ENCODE peak calls at places on chromosomes 6 and 20, in eight cellular contexts. J is T-helper 22 cell; T is activated CD4-positive, alpha-beta T cell treated with anti-CD3 and anti-CD28 coated beads, Interleukin-2, amount 50 U/mL, for 4 hours; V is GM03348; R is HFFc6; I is T follicular helper cell; Z is left cardiac atrium; O is endothelial cell. D is an unnamed sample.

GRCh38 chr20:45629496-45630100 is at the start of gene WFDC10A:
- DNase-seq in J (no peak), Z (no peak), R (peak; percentile 6), O (peak; percentile 44), T (no peak), V (peak; percentile 70), I (no peak), D (peak; percentile 15)

GRCh38 chr6:3759656-3760245 is 8.2 kb upstream of the PXDC1 start:
- DNase-seq in I (no peak), J (no peak), V (peak; percentile 73), R (peak; percentile 91), O (no peak), T (no peak), Z (no peak), D (no peak)

GRCh38 chr6:157760589-157761330 is 62.3 kb upstream of the SNX9 start:
- DNase-seq in Z (no peak), J (peak; percentile 11), I (no peak), V (peak; percentile 83), R (peak; percentile 82), T (peak; percentile 44), O (no peak), D (no peak)

GRCh38 chr20:57912227-57912582 is 202.4 kb upstream of the PMEPA1 start:
- DNase-seq in T (no peak), Z (no peak), O (no peak), V (no peak), I (no peak), J (no peak), R (no peak), D (no peak)

GRCh38 chr6:53199156-53199555 is 50.5 kb upstream of the GCM1 start:
- DNase-seq in I (no peak), V (no peak), O (no peak), Z (no peak), T (no peak), R (no peak), J (no peak), D (no peak)

GRCh38 chr6:4637691-4638433 is 138.3 kb upstream of the CDYL start:
- DNase-seq in R (peak; percentile 86), I (no peak), Z (no peak), J (no peak), V (peak; percentile 54), O (no peak), T (no peak), D (no peak)

GRCh38 chr6:34292954-34293353 is 44.1 kb upstream of the SMIM29 start:
- DNase-seq in R (no peak), O (no peak), Z (no peak), I (no peak), J (no peak), V (no peak), T (no peak), D (no peak)

GRCh38 chr6:157758516-157759023 is 64.5 kb upstream of the SNX9 start:
- DNase-seq in Z (no peak), O (no peak), J (no peak), T (no peak), I (no peak), V (no peak), R (no peak), D (no peak)

GRCh38 chr6:168546730-168547129 is 105.7 kb downstream of the SMOC2 start:
- DNase-seq in J (no peak), R (no peak), O (no peak), V (no peak), T (no peak), Z (no peak), I (no peak), D (no peak)

GRCh38 chr6:113361014-113361645 is 496.0 kb upstream of the MARCKS start:
- DNase-seq in R (peak; percentile 77), Z (no peak), I (no peak), T (no peak), V (peak; percentile 42), O (no peak), J (no peak), D (no peak)

GRCh38 chr20:14928083-14928482 is 590.7 kb upstream of the FLRT3 start:
- DNase-seq in I (no peak), Z (no peak), O (no peak), V (no peak), T (no peak), R (no peak), J (no peak), D (no peak)

GRCh38 chr20:45343867-45344721 is 4.1 kb downstream of the SDC4 start:
- DNase-seq in Z (peak; percentile 74), J (no peak), R (peak; percentile 86), I (no peak), V (peak; percentile 85), T (no peak), O (no peak), D (no peak)

GRCh38 chr20:44413575-44414345 is 58.3 kb downstream of the HNF4A start:
- DNase-seq in V (no peak), R (no peak), T (no peak), I (no peak), Z (no peak), J (no peak), O (no peak), D (no peak)

GRCh38 chr20:46277602-46278001 is 30.7 kb downstream of the CDH22 start:
- DNase-seq in R (no peak), O (no peak), J (no peak), V (no peak), T (no peak), I (no peak), Z (no peak), D (no peak)

GRCh38 chr20:7866279-7866678 is 74.0 kb downstream of the HAO1 start:
- DNase-seq in O (no peak), R (no peak), I (no peak), T (no peak), Z (no peak), V (no peak), J (no peak), D (no peak)

GRCh38 chr20:16530201-16530681 is 43.0 kb downstream of the KIF16B start:
- DNase-seq in T (no peak), I (no peak), Z (no peak), J (no peak), O (no peak), R (no peak), V (no peak), D (no peak)

GRCh38 chr20:45289942-45290676 is 16.5 kb upstream of the RBPJL start:
- DNase-seq in I (no peak), Z (no peak), T (no peak), V (no peak), J (no peak), O (no peak), R (no peak), D (no peak)

GRCh38 chr20:50848341-50848808 is 53.5 kb downstream of the BCAS4 start:
- DNase-seq in Z (peak; percentile 38), J (no peak), V (peak; percentile 23), T (no peak), R (no peak), O (no peak), I (no peak), D (no peak)

GRCh38 chr20:50284811-50285375 is 94.3 kb downstream of the CEBPB start:
- DNase-seq in V (no peak), T (no peak), Z (no peak), J (no peak), R (no peak), O (no peak), I (no peak), D (peak; percentile 58)

GRCh38 chr20:57762531-57763234 is 52.9 kb upstream of the PMEPA1 start:
- DNase-seq in V (no peak), O (no peak), J (no peak), I (no peak), R (no peak), Z (no peak), T (no peak), D (no peak)

GRCh38 chr6:37812835-37813234 is 6.7 kb upstream of the ZFAND3 start:
- DNase-seq in O (no peak), V (no peak), I (no peak), J (no peak), T (no peak), R (no peak), Z (no peak), D (no peak)

GRCh38 chr6:6783736-6784135 is 195.2 kb downstream of the LY86 start:
- DNase-seq in T (no peak), J (no peak), V (no peak), O (no peak), Z (no peak), I (no peak), R (no peak), D (no peak)

GRCh38 chr6:16319813-16320532 is 81.6 kb downstream of the GMPR start:
- DNase-seq in T (peak; percentile 58), V (peak; percentile 86), O (no peak), I (peak; percentile 69), J (peak; percentile 72), R (peak; percentile 97), Z (peak; percentile 77), D (peak; percentile 58)

GRCh38 chr20:39611901-39612300 is 649.8 kb downstream of the DHX35 start:
- DNase-seq in J (no peak), O (no peak), I (no peak), V (no peak), Z (no peak), T (no peak), R (no peak), D (no peak)

GRCh38 chr6:154341326-154341725 is 15.3 kb downstream of the IPCEF1 start:
- DNase-seq in T (no peak), O (no peak), V (no peak), J (no peak), R (no peak), Z (no peak), I (no peak), D (no peak)

GRCh38 chr6:106475280-106475679 is 114.8 kb downstream of the CRYBG1 start:
- DNase-seq in O (no peak), J (no peak), Z (no peak), T (no peak), I (no peak), R (no peak), V (no peak), D (no peak)

GRCh38 chr6:100553243-100553642 is 88.5 kb upstream of the SIM1 start:
- DNase-seq in R (no peak), J (no peak), Z (no peak), I (no peak), O (no peak), T (no peak), V (no peak), D (no peak)

GRCh38 chr20:63964412-63964811 is 5.3 kb downstream of the ZNF512B start:
- DNase-seq in Z (peak; percentile 16), V (no peak), T (no peak), I (no peak), O (no peak), J (no peak), R (no peak), D (peak; percentile 10)

GRCh38 chr6:22028403-22028802 is 268.4 kb downstream of the PRL start:
- DNase-seq in V (no peak), O (no peak), I (no peak), Z (no peak), J (no peak), T (no peak), R (no peak), D (no peak)

GRCh38 chr20:38842558-38842981 is 37.1 kb downstream of the PPP1R16B start:
- DNase-seq in I (peak; percentile 21), T (peak; percentile 60), O (no peak), V (no peak), Z (no peak), R (no peak), J (peak; percentile 51), D (no peak)